ENCODE peak calls at places on chromosomes 11 and 22, in ten cellular contexts. I, M, U, K, E, R, H, D, Y and P are unnamed samples.

GRCh38 chr11:71955898-71956456 is 27.1 kb downstream of the RNF121 start:
- DNase-seq in I (no peak), M (no peak), U (no peak), K (no peak), E (no peak), R (no peak), H (no peak), D (no peak), Y (no peak), P (no peak)

GRCh38 chr11:93652161-93652597 is 9.3 kb upstream of the CEP295 start:
- DNase-seq in I (peak; percentile 52), M (no peak), U (no peak), K (peak; percentile 8), E (no peak), R (peak; percentile 62), H (peak; percentile 15), D (peak; percentile 16), Y (peak; percentile 1), P (no peak)

GRCh38 chr22:32502346-32502745 is 27.7 kb downstream of the FBXO7 start:
- DNase-seq in I (no peak), M (no peak), U (no peak), K (no peak), E (no peak), R (no peak), H (no peak), D (no peak), Y (no peak), P (no peak)

GRCh38 chr11:114302663-114303062 is 6.5 kb downstream of the NNMT start:
- DNase-seq in I (no peak), M (no peak), U (no peak), K (no peak), E (no peak), R (no peak), H (no peak), D (no peak), Y (no peak), P (no peak)

GRCh38 chr11:44774736-44775135 is 48.0 kb downstream of the TSPAN18 start:
- DNase-seq in I (no peak), M (no peak), U (no peak), K (no peak), E (no peak), R (no peak), H (no peak), D (no peak), Y (no peak), P (no peak)

GRCh38 chr22:44214187-44214586 is 33.5 kb downstream of the PARVG start:
- DNase-seq in I (no peak), M (no peak), U (no peak), K (no peak), E (no peak), R (no peak), H (no peak), D (no peak), Y (no peak), P (no peak)

GRCh38 chr11:31875861-31876625 is 64.9 kb upstream of the PAX6 start:
- DNase-seq in I (no peak), M (no peak), U (no peak), K (no peak), E (no peak), R (no peak), H (no peak), D (no peak), Y (no peak), P (no peak)

GRCh38 chr22:29813563-29813962 is 24.5 kb downstream of the ASCC2 start:
- DNase-seq in I (peak; percentile 24), M (no peak), U (no peak), K (no peak), E (no peak), R (peak; percentile 43), H (no peak), D (no peak), Y (no peak), P (no peak)

GRCh38 chr22:30182365-30182764 is 64.2 kb downstream of the LIF start:
- DNase-seq in I (no peak), M (no peak), U (no peak), K (no peak), E (no peak), R (no peak), H (no peak), D (no peak), Y (no peak), P (no peak)

GRCh38 chr11:79920480-79920879 is 479.6 kb upstream of the TENM4 start:
- DNase-seq in I (no peak), M (no peak), U (no peak), K (no peak), E (no peak), R (no peak), H (no peak), D (no peak), Y (no peak), P (no peak)

GRCh38 chr11:46381836-46382643 is 571 bp downstream of the MDK start:
- DNase-seq in I (no peak), M (no peak), U (no peak), K (no peak), E (no peak), R (no peak), H (no peak), D (no peak), Y (no peak), P (no peak)

GRCh38 chr11:7348432-7349298 is 97.0 kb downstream of the SYT9 start:
- DNase-seq in I (no peak), M (no peak), U (no peak), K (no peak), E (no peak), R (no peak), H (no peak), D (no peak), Y (no peak), P (no peak)

GRCh38 chr11:83051760-83052671 is 19.7 kb downstream of the RAB30 start:
- DNase-seq in I (no peak), M (peak; percentile 96), U (no peak), K (no peak), E (no peak), R (peak; percentile 97), H (peak; percentile 23), D (peak; percentile 15), Y (no peak), P (no peak)

GRCh38 chr11:35337136-35337918 is 82.0 kb downstream of the SLC1A2 start:
- DNase-seq in I (peak; percentile 50), M (peak; percentile 97), U (no peak), K (no peak), E (no peak), R (peak; percentile 99), H (peak; percentile 81), D (no peak), Y (no peak), P (no peak)